ENCODE peak calls at places on chromosome 4, in four cellular contexts. A is fibroblast of mammary gland, S is GM12865, T is GM23338. X is an unnamed sample.
A peak's percentile ranks its signal among the peaks of the same experiment; 100 is the strongest.

GRCh38 chr4:176631611-176632010 is 161.1 kb downstream of the VEGFC start:
- DNase-seq in A (peak; percentile 37), S (no peak), T (no peak), X (no peak)

GRCh38 chr4:118356731-118357130 is 3.9 kb upstream of the PRSS12 start:
- DNase-seq in A (peak; percentile 58), S (no peak), T (no peak), X (no peak)

GRCh38 chr4:94451051-94451404 is 714 bp upstream of the PDLIM5 start:
- DNase-seq in A (peak; percentile 21), S (no peak), T (no peak), X (no peak)

GRCh38 chr4:38531126-38531737 is 132.8 kb upstream of the KLF3 start:
- DNase-seq in A (no peak), S (peak; percentile 28), T (peak; percentile 30), X (no peak)

GRCh38 chr4:169229571-169230028 is 41.2 kb downstream of the SH3RF1 start:
- DNase-seq in A (peak; percentile 98), S (no peak), T (no peak), X (peak; percentile 95)

GRCh38 chr4:84583871-84584373 is 995 bp downstream of the CDS1 start:
- DNase-seq in A (peak; percentile 8), S (peak; percentile 10), T (no peak), X (no peak)

GRCh38 chr4:187294861-187295260 is 571.2 kb upstream of the FAT1 start:
- DNase-seq in A (peak; percentile 22), S (no peak), T (no peak), X (peak; percentile 11)

GRCh38 chr4:168840988-168841681 is 168.9 kb downstream of the CBR4 start:
- DNase-seq in A (no peak), S (no peak), T (peak; percentile 87), X (no peak)

GRCh38 chr4:1026115-1026514 is 14.7 kb downstream of the FGFRL1 start:
- DNase-seq in A (no peak), S (peak; percentile 61), T (no peak), X (no peak)

GRCh38 chr4:13907255-13907751 is 279.8 kb upstream of the BOD1L1 start:
- DNase-seq in A (peak; percentile 99), S (no peak), T (peak; percentile 3), X (peak; percentile 99)

GRCh38 chr4:94168321-94168720 is 39.3 kb upstream of the SMARCAD1 start:
- DNase-seq in A (no peak), S (no peak), T (no peak), X (no peak)

GRCh38 chr4:133270021-133270570 is 121.0 kb downstream of the PCDH10 start:
- DNase-seq in A (no peak), S (peak; percentile 3), T (no peak), X (no peak)

GRCh38 chr4:120557372-120557771 is 365.2 kb downstream of the PRDM5 start:
- DNase-seq in A (peak; percentile 57), S (no peak), T (no peak), X (no peak)

GRCh38 chr4:20026456-20026855 is 225.2 kb upstream of the SLIT2 start:
- DNase-seq in A (no peak), S (no peak), T (no peak), X (peak; percentile 25)

GRCh38 chr4:71062436-71062835 is 69.0 kb downstream of the DCK start:
- DNase-seq in A (no peak), S (no peak), T (no peak), X (no peak)

GRCh38 chr4:165418116-165418515 is 39.3 kb downstream of the CPE start:
- DNase-seq in A (no peak), S (no peak), T (no peak), X (no peak)

GRCh38 chr4:165580379-165580905 is 201.6 kb downstream of the CPE start:
- DNase-seq in A (peak; percentile 99), S (no peak), T (no peak), X (peak; percentile 73)

GRCh38 chr4:121998024-121998423 is 46.2 kb upstream of the TRPC3 start:
- DNase-seq in A (no peak), S (no peak), T (peak; percentile 63), X (no peak)

GRCh38 chr4:175215657-175216056 is 297.5 kb downstream of the ADAM29 start:
- DNase-seq in A (no peak), S (no peak), T (peak; percentile 8), X (no peak)

GRCh38 chr4:119835511-119835910 is 206.9 kb upstream of the PDE5A start:
- DNase-seq in A (peak; percentile 46), S (no peak), T (no peak), X (no peak)

GRCh38 chr4:135256111-135256510 is 1054.5 kb upstream of the PABPC4L start:
- DNase-seq in A (no peak), S (no peak), T (no peak), X (peak; percentile 38)

GRCh38 chr4:184475096-184475461 is 729 bp upstream of the IRF2 start:
- DNase-seq in A (peak; percentile 65), S (peak; percentile 76), T (peak; percentile 53), X (peak; percentile 37)

GRCh38 chr4:26161030-26161824 is 159.6 kb upstream of the RBPJ start:
- DNase-seq in A (no peak), S (peak; percentile 40), T (peak; percentile 59), X (no peak)

GRCh38 chr4:153538408-153539057 is 72.4 kb downstream of the TMEM131L start:
- DNase-seq in A (peak; percentile 35), S (no peak), T (no peak), X (no peak)

GRCh38 chr4:156303708-156304107 is 350.0 kb upstream of the CTSO start:
- DNase-seq in A (no peak), S (no peak), T (no peak), X (no peak)

GRCh38 chr4:88526221-88526815 is 2.7 kb upstream of the PYURF start:
- DNase-seq in A (peak; percentile 34), S (no peak), T (peak; percentile 42), X (peak; percentile 22)

GRCh38 chr4:76562851-76563803 is 128.1 kb downstream of the SHROOM3 start:
- DNase-seq in A (no peak), S (no peak), T (no peak), X (no peak)

GRCh38 chr4:144584428-144584827 is 61.5 kb upstream of the HHIP start:
- DNase-seq in A (no peak), S (peak; percentile 14), T (no peak), X (no peak)
- TF ChIP-seq CTCF in A (no peak), S (no peak), T (no peak), X (no peak)

DNA sequence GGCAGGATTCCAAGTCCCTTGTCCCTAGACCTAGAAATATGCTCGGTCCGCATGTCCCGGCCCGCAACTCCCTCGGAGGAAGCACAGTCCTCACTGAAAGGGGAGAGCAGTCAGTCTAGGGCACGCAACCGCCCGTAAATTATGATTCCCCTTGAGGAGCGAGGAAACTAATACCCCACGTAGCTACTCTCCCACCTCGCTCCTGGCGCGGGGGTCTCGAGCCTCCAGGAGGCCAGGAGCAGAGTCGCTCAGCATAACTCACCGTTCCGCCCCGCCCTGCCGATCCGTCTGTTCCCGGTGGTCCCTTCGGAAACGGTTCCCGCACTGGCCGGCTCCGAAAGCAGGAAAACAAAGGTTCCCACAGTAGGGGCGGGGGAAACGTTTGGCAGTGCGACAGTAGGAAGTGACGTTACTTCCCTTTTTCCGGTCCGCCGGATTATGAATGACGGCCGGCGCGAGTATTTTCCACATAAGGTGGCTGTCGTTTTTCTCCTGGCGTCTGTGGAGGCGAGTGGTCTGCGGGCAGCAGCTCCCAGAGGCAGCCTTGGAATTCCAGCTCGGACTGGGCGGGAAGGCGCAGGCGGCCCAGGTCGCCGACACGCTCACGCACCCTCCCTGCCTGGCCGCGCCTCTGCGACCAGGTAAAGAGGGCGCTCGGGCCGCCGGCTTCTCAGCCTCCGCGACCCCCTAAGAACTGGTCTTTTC is at the start of the genes GSTCD and INTS12:
- DNase-seq in A (peak; percentile 93), S (peak; percentile 94), T (peak; percentile 97), X (peak; percentile 92)
- TF ChIP-seq CTCF in A (no peak), S (no peak), T (no peak), X (no peak)

DNA sequence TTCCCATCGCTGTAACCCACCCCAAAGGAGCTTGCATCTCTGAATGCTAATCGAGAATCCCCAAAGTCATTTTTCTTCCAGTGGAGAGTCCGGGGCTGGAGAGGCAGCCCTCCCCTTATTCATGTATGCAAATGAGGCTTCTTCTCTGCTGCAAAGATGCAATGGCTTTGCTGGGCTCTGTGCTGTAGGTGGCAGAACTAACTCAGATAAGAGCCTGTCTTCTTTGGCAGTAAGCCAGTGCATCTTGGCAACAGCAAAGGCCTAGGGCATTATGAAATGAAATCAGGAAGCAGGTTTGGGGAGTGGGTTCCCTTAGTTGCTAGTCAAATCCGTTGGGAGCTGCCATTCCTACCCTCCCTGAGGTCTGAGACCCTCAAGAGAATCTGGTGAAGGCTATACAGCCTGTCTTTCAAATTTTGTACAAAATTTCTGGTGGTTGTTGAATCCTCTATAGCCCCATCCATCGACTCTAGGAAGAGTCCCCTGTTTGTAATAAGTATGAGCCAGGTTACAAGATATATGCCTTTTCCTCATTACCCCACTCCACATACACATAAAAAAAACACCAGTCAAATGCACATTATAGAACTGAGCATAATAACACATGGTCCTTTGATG is 290.6 kb upstream of the TAPT1 start:
- DNase-seq in A (peak; percentile 80), S (peak; percentile 5), T (peak; percentile 51), X (peak; percentile 80)
- TF ChIP-seq CTCF in A (peak; percentile 52), S (no peak), T (peak; percentile 18), X (peak; percentile 76)

DNA sequence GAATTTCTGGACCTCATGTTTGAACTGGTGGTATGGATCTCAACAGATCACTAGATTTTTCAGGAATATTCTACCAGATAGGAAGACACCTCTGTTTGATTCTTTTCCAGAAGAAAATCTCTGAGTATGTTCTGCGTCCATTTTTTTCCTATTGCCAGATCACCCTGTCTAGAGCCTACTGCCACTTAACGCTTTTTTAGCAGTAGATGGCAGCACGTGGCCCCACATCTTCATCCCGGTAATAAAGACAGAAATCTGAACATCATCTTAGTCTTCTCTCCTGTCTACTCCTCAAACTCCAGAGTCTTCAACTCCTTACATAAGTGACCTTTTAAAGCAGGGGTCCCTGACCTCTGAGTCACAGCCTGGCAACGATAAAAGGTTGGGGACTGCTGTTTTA is 184.7 kb downstream of the TMA16 start:
- DNase-seq in A (peak; percentile 39), S (peak; percentile 51), T (peak; percentile 19), X (peak; percentile 50)
- TF ChIP-seq CTCF in A (peak; percentile 33), S (peak; percentile 37), T (peak; percentile 31), X (peak; percentile 66)

DNA sequence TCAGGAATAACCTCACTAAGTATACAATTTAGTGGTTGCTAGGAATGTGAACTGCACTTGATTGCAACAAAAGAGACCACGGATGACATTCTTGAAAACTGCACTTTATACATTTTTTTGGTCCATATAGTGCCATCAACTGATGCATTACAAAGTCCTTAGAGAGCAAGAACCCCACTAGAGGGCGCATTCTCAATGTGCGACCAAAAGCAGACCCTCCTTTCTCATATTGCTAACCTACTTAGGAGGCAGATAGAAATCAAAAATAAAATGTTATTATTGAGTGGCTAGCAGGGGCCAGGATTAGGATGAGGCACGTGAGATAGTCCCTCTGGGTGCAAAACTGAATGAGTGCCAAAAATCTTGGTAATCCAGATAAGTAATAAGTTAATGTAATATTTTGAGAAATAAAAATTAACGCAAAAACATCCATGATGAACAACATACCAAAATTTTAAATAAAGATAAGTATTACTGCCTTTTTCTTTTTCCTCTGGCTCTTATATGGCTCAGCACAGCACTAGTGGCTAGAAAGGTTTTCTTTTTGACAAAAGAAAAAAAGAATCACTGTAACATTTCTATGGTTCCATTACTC is 99.0 kb upstream of the IQCM start:
- DNase-seq in A (peak; percentile 66), S (peak; percentile 59), T (peak; percentile 83), X (peak; percentile 46)
- TF ChIP-seq CTCF in A (peak; percentile 90), S (peak; percentile 76), T (peak; percentile 96), X (peak; percentile 91)

X was measured in HFFc6.